ENCODE peak calls at places on chromosomes 13 and 19, in four cellular contexts. V is Peyer's patch, C is IMR-90, T is transverse colon. O is an unnamed sample.

GRCh38 chr13:41985788-41986508 is 25.0 kb upstream of the VWA8 start:
- DNase-seq in V (no peak), C (peak; percentile 35), T (no peak), O (no peak)

GRCh38 chr13:25688524-25688923 is 316.8 kb downstream of the ATP8A2 start:
- DNase-seq in V (no peak), C (no peak), T (no peak), O (peak; percentile 41)

GRCh38 chr13:64684108-64684507 is 2546.0 kb downstream of the PCDH9 start:
- DNase-seq in V (no peak), C (no peak), T (no peak), O (no peak)

GRCh38 chr19:50414850-50415660 is 3.7 kb upstream of the SPIB start:
- DNase-seq in V (peak; percentile 92), C (peak; percentile 54), T (peak; percentile 83), O (peak; percentile 58)

GRCh38 chr13:111854403-111854802 is 212.5 kb upstream of the SOX1 start:
- DNase-seq in V (no peak), C (no peak), T (no peak), O (no peak)

GRCh38 chr13:20291675-20292074 is 59.6 kb upstream of the GJB6 start:
- DNase-seq in V (no peak), C (no peak), T (no peak), O (no peak)

GRCh38 chr19:10091370-10091687 is 5.2 kb downstream of the SHFL start:
- DNase-seq in V (no peak), C (no peak), T (no peak), O (no peak)

GRCh38 chr19:51122112-51122981 is 2.4 kb upstream of the SIGLEC9 start:
- DNase-seq in V (no peak), C (no peak), T (no peak), O (no peak)

GRCh38 chr19:45934551-45935230 is 20.1 kb upstream of the NANOS2 start:
- DNase-seq in V (no peak), C (no peak), T (no peak), O (no peak)

DNA sequence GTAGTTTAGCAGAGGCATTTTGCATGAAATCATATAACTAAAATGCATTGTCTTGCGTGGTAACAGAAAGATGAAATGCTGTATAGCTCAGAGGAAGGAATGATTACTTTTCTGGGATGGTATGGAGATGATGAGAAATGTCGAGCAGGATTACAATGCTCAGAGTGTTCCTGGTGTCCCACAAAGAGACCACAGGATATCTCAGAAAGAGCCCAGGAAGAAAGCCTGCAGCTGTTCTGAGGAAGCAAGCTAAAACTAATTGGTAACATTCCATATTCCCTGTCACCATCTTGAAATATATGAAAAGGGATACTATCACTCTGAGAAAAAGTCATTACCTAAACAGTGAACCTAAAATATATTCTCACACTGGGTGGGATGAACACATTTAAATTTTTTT is 233.1 kb downstream of the POU4F1 start:
- DNase-seq in V (no peak), C (no peak), T (no peak), O (no peak)
- TF ChIP-seq POLR2A in V (no peak), C (no peak), T (no peak), O (no peak)

GRCh38 chr19:2048104-2048958 is 2.7 kb downstream of the MKNK2 start:
- DNase-seq in V (peak; percentile 51), C (no peak), T (no peak), O (peak; percentile 14)

GRCh38 chr19:2050991-2051770 is at the start of gene MKNK2:
- DNase-seq in V (peak; percentile 96), C (peak; percentile 79), T (peak; percentile 94), O (peak; percentile 86)

GRCh38 chr19:2048959-2049740 is 1.9 kb downstream of the MKNK2 start:
- DNase-seq in V (peak; percentile 57), C (no peak), T (no peak), O (no peak)

GRCh38 chr19:2050349-2050990 is 574 bp downstream of the MKNK2 start:
- DNase-seq in V (no peak), C (no peak), T (no peak), O (peak; percentile 17)

GRCh38 chr19:2049741-2050348 is 1.2 kb downstream of the MKNK2 start:
- DNase-seq in V (peak; percentile 95), C (peak; percentile 61), T (peak; percentile 90), O (peak; percentile 85)
- TF ChIP-seq POLR2A in V (peak; percentile 81), C (no peak), T (peak; percentile 89), O (peak; percentile 82)

DNA sequence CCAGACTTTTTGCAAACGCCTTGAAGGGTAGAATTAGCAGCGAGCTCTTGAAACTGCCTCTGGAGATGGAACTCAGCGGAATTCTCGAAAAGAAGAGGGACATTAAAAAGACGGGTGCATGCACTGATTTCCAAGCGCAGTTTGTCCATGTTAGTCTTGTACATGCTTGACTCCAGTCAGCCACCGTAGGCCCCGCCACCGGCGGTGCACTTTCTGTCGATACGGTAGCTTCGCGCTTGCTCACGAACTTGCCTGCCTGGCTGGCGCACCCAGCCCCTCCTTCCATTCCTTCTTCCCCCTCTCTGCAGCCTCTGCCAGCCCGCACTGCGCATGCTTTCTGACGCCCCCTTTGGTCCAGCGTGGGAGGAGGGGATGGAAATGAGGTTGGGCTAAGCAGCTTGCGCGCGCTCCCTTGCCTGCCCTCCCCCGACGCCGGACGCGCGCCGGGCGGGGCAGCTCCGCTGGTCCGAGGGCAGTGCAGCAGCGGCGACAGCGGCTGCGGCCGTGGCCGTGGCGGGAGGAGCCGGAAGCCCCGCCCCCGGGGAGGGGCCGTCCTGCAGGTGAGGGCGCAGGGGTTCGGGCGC is at the start of gene ZNF575:
- DNase-seq in V (peak; percentile 94), C (peak; percentile 95), T (peak; percentile 91), O (peak; percentile 81)
- TF ChIP-seq POLR2A in V (no peak), C (no peak), T (no peak), O (no peak)

GRCh38 chr19:47309608-47310007 is at the start of gene C5AR1:
- DNase-seq in V (peak; percentile 55), C (no peak), T (peak; percentile 29), O (peak; percentile 16)
- TF ChIP-seq POLR2A in V (no peak), C (no peak), T (no peak), O (peak; percentile 14)

DNA sequence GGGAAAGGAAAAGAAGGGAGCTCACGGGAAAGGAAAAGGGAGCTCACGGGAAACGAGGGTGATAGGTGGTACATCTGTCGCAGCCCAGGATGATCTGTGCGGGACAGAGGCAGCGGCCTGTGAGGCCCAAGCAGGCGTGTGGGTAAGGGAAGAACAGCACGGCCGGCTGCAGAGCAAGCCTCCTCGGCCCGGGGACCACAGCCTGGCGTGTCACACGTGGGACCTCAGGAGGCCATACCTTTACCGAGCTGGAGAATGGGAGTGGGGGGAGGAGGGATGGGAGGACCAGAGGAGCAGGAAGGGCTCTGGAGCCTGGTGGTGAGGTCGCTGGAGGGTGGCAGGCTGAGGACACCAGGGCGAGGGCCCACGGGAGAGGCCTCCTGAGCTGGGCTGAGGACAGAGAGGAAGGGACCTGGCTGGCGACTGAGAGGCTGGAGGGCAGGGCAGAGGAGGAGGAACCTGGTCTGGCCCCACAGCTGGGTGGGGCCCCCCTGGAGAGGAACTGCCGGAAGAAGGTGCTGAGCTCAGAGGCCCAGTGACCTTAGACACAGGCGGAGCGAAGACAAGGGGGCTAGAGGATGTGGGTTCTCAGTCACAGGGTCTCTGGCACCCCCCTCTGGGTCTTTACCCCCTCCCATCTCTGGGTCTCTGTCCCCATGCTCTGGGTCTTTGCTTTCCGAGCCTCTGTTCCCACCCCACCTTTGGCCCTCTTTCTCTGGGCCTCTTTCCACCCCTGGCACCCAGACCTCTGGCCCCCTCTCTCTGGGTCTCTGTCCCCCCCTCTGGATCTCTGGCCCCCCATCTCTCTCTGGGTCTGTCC is 2.9 kb upstream of the FTL start:
- DNase-seq in V (peak; percentile 93), C (no peak), T (peak; percentile 90), O (peak; percentile 51)
- TF ChIP-seq POLR2A in V (peak; percentile 98), C (no peak), T (peak; percentile 94), O (peak; percentile 55)

DNA sequence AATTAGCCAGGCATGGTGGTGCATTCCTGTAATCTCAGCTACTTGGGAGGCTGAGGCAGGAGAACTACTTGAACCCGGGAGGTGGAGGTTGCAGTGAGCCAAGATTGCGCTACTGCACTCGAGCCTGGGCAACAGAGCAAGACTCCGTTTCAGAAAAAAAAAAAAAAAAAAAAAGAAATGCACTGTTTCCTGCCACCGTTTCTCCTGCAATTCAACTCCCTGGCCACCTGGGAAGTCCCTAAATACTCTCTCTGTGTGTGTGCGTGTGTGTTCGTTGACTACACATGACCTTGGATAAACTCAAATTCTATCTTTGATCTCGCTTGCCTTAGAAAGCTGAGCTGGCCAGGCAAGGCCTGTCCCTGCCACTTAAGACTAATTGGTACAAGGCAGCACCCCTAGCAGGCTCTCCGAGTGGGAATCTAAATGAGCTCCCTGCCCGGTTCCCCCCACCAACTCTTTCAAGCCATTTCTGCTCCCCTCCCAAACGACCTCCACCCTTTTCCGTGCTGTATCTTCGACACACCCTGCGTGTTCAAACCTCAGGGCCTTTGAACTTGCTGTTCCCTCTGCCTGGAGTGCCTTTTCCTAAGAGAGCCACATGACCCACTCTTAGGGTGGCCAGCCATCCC is 5.2 kb upstream of the BCAT2 start:
- DNase-seq in V (no peak), C (peak; percentile 43), T (no peak), O (peak; percentile 80)
- TF ChIP-seq POLR2A in V (no peak), C (no peak), T (no peak), O (peak; percentile 38)

GRCh38 chr13:43797154-43797553 is 10.4 kb upstream of the ENOX1 start:
- DNase-seq in V (no peak), C (no peak), T (no peak), O (no peak)

GRCh38 chr13:43797869-43798268 is 11.1 kb upstream of the ENOX1 start:
- DNase-seq in V (no peak), C (peak; percentile 11), T (no peak), O (no peak)

GRCh38 chr13:43787518-43787891 is 733 bp upstream of the ENOX1 start:
- DNase-seq in V (no peak), C (no peak), T (no peak), O (no peak)

GRCh38 chr13:43787998-43788397 is 1.2 kb upstream of the ENOX1 start:
- DNase-seq in V (no peak), C (peak; percentile 52), T (no peak), O (no peak)

GRCh38 chr13:43792456-43792855 is 5.7 kb upstream of the ENOX1 start:
- DNase-seq in V (no peak), C (no peak), T (no peak), O (no peak)
- TF ChIP-seq POLR2A in V (no peak), C (no peak), T (no peak), O (no peak)

GRCh38 chr19:55476100-55476775 is at the start of gene ZNF628:
- DNase-seq in V (peak; percentile 99), C (peak; percentile 98), T (peak; percentile 99), O (peak; percentile 98)
- TF ChIP-seq POLR2A in V (peak; percentile 89), C (peak; percentile 71), T (peak; percentile 84), O (peak; percentile 82)

GRCh38 chr19:32945260-32945659 is 26.5 kb downstream of the CEP89 start:
- DNase-seq in V (no peak), C (no peak), T (no peak), O (no peak)
- TF ChIP-seq POLR2A in V (no peak), C (no peak), T (no peak), O (no peak)